ENCODE peak calls at places on chromosome 12, in nine cellular contexts. E is hippocampal formation; Y is Karpas-422; G is NCI-H2081; F is pons; T is stomach; Z is activated naive CD4-positive, alpha-beta T cell; O is anterior cingulate cortex; W is non-pigmented ciliary epithelial cell. L is an unnamed sample.

GRCh38 chr12:45244561-45245348 is 28.9 kb downstream of the ANO6 start:
- DNase-seq in Z (no peak), F (peak), G (no peak), Y (no peak), W (no peak), E (no peak), O (no peak), T (no peak), L (no peak)

GRCh38 chr12:28543021-28543890 is 353.0 kb downstream of the CCDC91 start:
- DNase-seq in Y (no peak), E (no peak), G (no peak), Z (no peak), T (no peak), F (no peak), O (no peak), W (no peak), L (no peak)

GRCh38 chr12:99984271-99985128 is at the start of gene ANKS1B:
- DNase-seq in G (peak), Y (peak), E (no peak), Z (no peak), O (peak), T (peak), W (no peak), F (no peak), L (no peak)

GRCh38 chr12:5665615-5666014 is 233.7 kb downstream of the NTF3 start:
- DNase-seq in Z (no peak), Y (no peak), O (no peak), T (no peak), E (no peak), W (peak), G (no peak), F (no peak), L (no peak)

GRCh38 chr12:95440401-95440800 is 33.6 kb upstream of the METAP2 start:
- DNase-seq in Y (peak), F (no peak), G (no peak), W (peak), T (no peak), E (no peak), O (no peak), Z (no peak), L (no peak)

GRCh38 chr12:27711312-27711682 is 665 bp downstream of the MRPS35 start:
- DNase-seq in F (peak), G (no peak), W (no peak), Z (no peak), T (no peak), E (no peak), O (no peak), Y (peak), L (peak)

GRCh38 chr12:4975574-4975973 is 65.9 kb downstream of the KCNA1 start:
- DNase-seq in Y (no peak), O (no peak), G (no peak), W (no peak), T (no peak), Z (no peak), E (no peak), F (no peak), L (no peak)

GRCh38 chr12:15644700-15645099 is 144.5 kb downstream of the EPS8 start:
- DNase-seq in W (no peak), O (no peak), G (no peak), E (no peak), Y (no peak), F (no peak), Z (no peak), T (no peak), L (no peak)

GRCh38 chr12:104513681-104514080 is 56.9 kb downstream of the CHST11 start:
- DNase-seq in O (no peak), Z (no peak), E (no peak), W (no peak), G (no peak), T (no peak), Y (no peak), F (no peak), L (no peak)

GRCh38 chr12:94994312-94994711 is 9.2 kb downstream of the NDUFA12 start:
- DNase-seq in Z (no peak), T (no peak), F (no peak), W (peak), E (no peak), O (no peak), Y (no peak), G (no peak), L (peak)

GRCh38 chr12:27462151-27462694 is 15.7 kb downstream of the SMCO2 start:
- DNase-seq in Z (no peak), E (no peak), T (no peak), W (peak), Y (no peak), F (no peak), G (no peak), O (no peak), L (no peak)

GRCh38 chr12:106245767-106246166 is 2.1 kb downstream of the CKAP4 start:
- DNase-seq in T (peak), Z (no peak), O (no peak), E (no peak), G (no peak), F (no peak), W (no peak), Y (no peak), L (no peak)

GRCh38 chr12:94148841-94149780 is 734 bp downstream of the PLXNC1 start:
- DNase-seq in T (peak), G (peak), W (no peak), O (no peak), Y (peak), E (no peak), F (no peak), Z (no peak), L (peak)

GRCh38 chr12:110104188-110104969 is 19.8 kb upstream of the IFT81 start:
- DNase-seq in E (no peak), O (no peak), Y (no peak), W (no peak), Z (no peak), T (no peak), G (no peak), F (peak), L (no peak)

GRCh38 chr12:94109154-94109553 is 39.2 kb upstream of the PLXNC1 start:
- DNase-seq in O (no peak), Z (no peak), F (no peak), Y (no peak), W (no peak), G (no peak), E (no peak), T (no peak), L (no peak)

GRCh38 chr12:91620949-91621348 is 438.3 kb upstream of the DCN start:
- DNase-seq in Z (no peak), T (no peak), W (no peak), G (no peak), Y (no peak), E (no peak), F (peak), O (peak), L (peak)

L was measured in putamen.